ENCODE peak calls at places on chromosomes 7 and 10, in eight cellular contexts. S, E, R, Q, U, J, N and Y are unnamed samples.

GRCh38 chr10:82318533-82318932 is 443.5 kb downstream of the NRG3 start:
- DNase-seq in S (no peak), E (no peak), R (no peak), Q (no peak), U (no peak), J (no peak), N (no peak), Y (no peak)

GRCh38 chr7:138524259-138524658 is 64.2 kb downstream of the TRIM24 start:
- DNase-seq in S (no peak), E (no peak), R (no peak), Q (no peak), U (no peak), J (no peak), N (no peak), Y (no peak)

GRCh38 chr7:135263321-135263970 is 29.8 kb downstream of the STRA8 start:
- DNase-seq in S (no peak), E (no peak), R (no peak), Q (no peak), U (no peak), J (no peak), N (no peak), Y (no peak)

GRCh38 chr10:63363951-63364350 is 101.8 kb downstream of the JMJD1C start:
- DNase-seq in S (no peak), E (no peak), R (no peak), Q (no peak), U (no peak), J (no peak), N (no peak), Y (no peak)

GRCh38 chr7:44965937-44966730 is 12.7 kb downstream of the MYO1G start:
- DNase-seq in S (no peak), E (no peak), R (no peak), Q (no peak), U (no peak), J (no peak), N (no peak), Y (no peak)

GRCh38 chr7:34759477-34760125 is 101.6 kb downstream of the NPSR1 start:
- DNase-seq in S (no peak), E (peak), R (no peak), Q (no peak), U (peak), J (peak), N (no peak), Y (no peak)

GRCh38 chr10:62437696-62438095 is 63.5 kb downstream of the ZNF365 start:
- DNase-seq in S (no peak), E (peak), R (no peak), Q (no peak), U (peak), J (peak), N (peak), Y (no peak)

GRCh38 chr10:43944742-43945730 is 296.4 kb upstream of the ZNF32 start:
- DNase-seq in S (no peak), E (no peak), R (no peak), Q (no peak), U (no peak), J (no peak), N (no peak), Y (no peak)

GRCh38 chr7:24939406-24939805 is 40.6 kb downstream of the OSBPL3 start:
- DNase-seq in S (no peak), E (no peak), R (no peak), Q (no peak), U (no peak), J (no peak), N (no peak), Y (no peak)

GRCh38 chr7:70736715-70737460 is 395.1 kb upstream of the GALNT17 start:
- DNase-seq in S (no peak), E (no peak), R (no peak), Q (no peak), U (no peak), J (no peak), N (peak), Y (no peak)

GRCh38 chr7:134908289-134908688 is 78.0 kb upstream of the AGBL3 start:
- DNase-seq in S (no peak), E (peak), R (no peak), Q (no peak), U (no peak), J (no peak), N (no peak), Y (no peak)

GRCh38 chr10:60236869-60237524 is 152.7 kb downstream of the ANK3 start:
- DNase-seq in S (no peak), E (peak), R (no peak), Q (no peak), U (no peak), J (no peak), N (peak), Y (no peak)